ENCODE peak calls at places on chromosomes 6 and 20, in ten cellular contexts. S, B, L, N, T, R, H, M, Y and J are unnamed samples. For H3K4me1, the result is how much of the 10 kb centered on the place peaks cover.

GRCh38 chr20:61436674-61437279 is 184.7 kb downstream of the CDH4 start:
- DNase-seq in T (no peak), Y (no peak), M (no peak), S (no peak), N (no peak), H (no peak), L (no peak), B (no peak), R (no peak), J (no peak)

GRCh38 chr6:28757429-28758045 is 166.2 kb downstream of the TRIM27 start:
- DNase-seq in Y (no peak), H (no peak), R (no peak), L (no peak), B (no peak), M (no peak), S (no peak), N (no peak), T (no peak), J (no peak)

GRCh38 chr6:158752613-158753012 is 66.6 kb downstream of the EZR start:
- DNase-seq in N (no peak), B (no peak), M (no peak), H (no peak), Y (no peak), L (no peak), T (no peak), S (peak), R (peak), J (no peak)

GRCh38 chr6:143397229-143398222 is 53.0 kb downstream of the ADAT2 start:
- DNase-seq in L (peak), T (peak), R (no peak), H (peak), M (no peak), B (no peak), N (peak), Y (peak), S (no peak), J (peak)

GRCh38 chr6:159828074-159828473 is 28.0 kb downstream of the PNLDC1 start:
- DNase-seq in M (no peak), T (peak), H (no peak), S (no peak), N (no peak), Y (no peak), B (no peak), L (no peak), R (no peak), J (no peak)

GRCh38 chr6:138188278-138188923 is 26.7 kb downstream of the ARFGEF3 start:
- DNase-seq in L (no peak), R (no peak), B (no peak), S (no peak), N (no peak), M (no peak), T (no peak), Y (no peak), H (peak), J (no peak)

GRCh38 chr20:63062188-63063140 is 55.7 kb upstream of the BHLHE23 start:
- DNase-seq in B (no peak), H (no peak), R (no peak), N (no peak), L (no peak), T (peak), Y (peak), M (no peak), S (no peak), J (no peak)

GRCh38 chr6:49565855-49566254 is 15.4 kb downstream of the C6orf141 start:
- DNase-seq in Y (no peak), L (no peak), S (no peak), N (no peak), H (no peak), B (no peak), R (no peak), T (no peak), M (no peak), J (peak)

GRCh38 chr6:162829013-162829742 is 101.4 kb downstream of the PACRG start:
- DNase-seq in B (no peak), M (no peak), S (no peak), T (no peak), H (no peak), L (no peak), N (no peak), Y (no peak), R (no peak), J (no peak)

GRCh38 chr6:22413681-22414305 is 117.0 kb upstream of the PRL start:
- DNase-seq in H (no peak), S (no peak), M (no peak), B (no peak), L (no peak), Y (no peak), R (no peak), N (no peak), T (no peak), J (no peak)

GRCh38 chr20:18719426-18719825 is 94.2 kb upstream of the SCP2D1 start:
- DNase-seq in S (no peak), H (no peak), L (no peak), N (no peak), R (no peak), T (no peak), M (no peak), B (no peak), Y (no peak), J (no peak)

GRCh38 chr6:97195117-97195516 is 87.9 kb downstream of the MMS22L start:
- DNase-seq in S (no peak), B (no peak), H (peak), L (no peak), R (no peak), T (no peak), N (no peak), Y (no peak), M (no peak), J (no peak)

GRCh38 chr6:71138416-71138815 is 150.2 kb upstream of the OGFRL1 start:
- DNase-seq in N (no peak), B (no peak), Y (no peak), L (no peak), T (no peak), H (no peak), M (no peak), R (no peak), S (no peak), J (no peak)

GRCh38 chr20:47879771-47880170 is 94.5 kb upstream of the SULF2 start:
- DNase-seq in L (no peak), S (no peak), Y (no peak), T (no peak), B (no peak), R (no peak), M (no peak), H (no peak), N (no peak), J (no peak)

GRCh38 chr6:50091641-50092040 is 41.9 kb upstream of the DEFB112 start:
- DNase-seq in H (no peak), S (no peak), N (no peak), Y (no peak), B (no peak), M (no peak), L (no peak), R (no peak), T (no peak), J (no peak)

GRCh38 chr20:31731321-31731717 is 7.8 kb upstream of the TPX2 start:
- DNase-seq in H (no peak), L (no peak), B (no peak), N (no peak), S (no peak), T (no peak), Y (no peak), M (no peak), R (no peak), J (no peak)

GRCh38 chr6:81783893-81784292 is 31.4 kb upstream of the TENT5A start:
- DNase-seq in B (no peak), R (no peak), Y (no peak), T (no peak), L (no peak), H (no peak), N (no peak), M (no peak), S (no peak), J (no peak)

GRCh38 chr6:5341845-5342244 is 80.5 kb downstream of the FARS2 start:
- DNase-seq in N (no peak), R (no peak), M (no peak), H (no peak), S (no peak), L (no peak), T (no peak), B (no peak), Y (no peak), J (no peak)

GRCh38 chr20:53412600-53413187 is 180.9 kb downstream of the ZNF217 start:
- DNase-seq in L (no peak), T (no peak), Y (no peak), S (no peak), R (no peak), H (no peak), B (no peak), M (no peak), N (no peak), J (no peak)

GRCh38 chr6:34146801-34147592 is 1.1 kb upstream of the GRM4 start:
- DNase-seq in L (no peak), M (no peak), B (no peak), R (no peak), H (no peak), N (no peak), Y (no peak), S (no peak), T (peak), J (no peak)

GRCh38 chr6:3808759-3809514 is 40.2 kb upstream of the FAM50B start:
- DNase-seq in S (no peak), M (no peak), N (peak), R (peak), B (no peak), L (no peak), Y (no peak), H (no peak), T (no peak), J (peak)

GRCh38 chr6:53439556-53439955 is 90.8 kb upstream of the ELOVL5 start:
- DNase-seq in Y (no peak), L (no peak), B (no peak), M (no peak), S (no peak), H (no peak), N (no peak), R (no peak), T (no peak), J (no peak)

GRCh38 chr6:142696689-142697088 is 248.3 kb downstream of the HIVEP2 start:
- DNase-seq in Y (peak), M (no peak), N (peak), H (peak), T (peak), B (no peak), R (peak), S (no peak), L (no peak), J (no peak)

GRCh38 chr6:156972145-156972544 is 195.0 kb downstream of the ARID1B start:
- DNase-seq in N (no peak), S (no peak), R (no peak), Y (no peak), B (no peak), M (no peak), T (no peak), H (no peak), L (no peak), J (no peak)

GRCh38 chr20:33896509-33896908 is 85.4 kb downstream of the CHMP4B start:
- DNase-seq in S (no peak), M (no peak), N (no peak), H (no peak), R (no peak), T (no peak), L (no peak), Y (no peak), B (no peak), J (no peak)

GRCh38 chr20:48317578-48317977 is 510.2 kb downstream of the PREX1 start:
- DNase-seq in N (no peak), L (no peak), B (no peak), M (no peak), R (no peak), H (no peak), S (no peak), Y (no peak), T (no peak), J (no peak)

GRCh38 chr6:32815115-32815514 is 1.7 kb downstream of the HLA-DOB start:
- DNase-seq in R (no peak), S (peak), T (no peak), N (no peak), B (no peak), Y (no peak), H (no peak), L (no peak), M (no peak), J (no peak)

GRCh38 chr6:3202999-3203696 is 24.3 kb downstream of the TUBB2B start:
- DNase-seq in L (no peak), Y (no peak), S (peak), H (no peak), N (no peak), M (no peak), B (no peak), T (no peak), R (no peak), J (no peak)

GRCh38 chr20:40636486-40636885 is 52.5 kb downstream of the MAFB start:
- DNase-seq in L (no peak), M (no peak), S (no peak), R (no peak), T (no peak), H (no peak), B (peak), Y (no peak), N (no peak), J (no peak)

GRCh38 chr6:3175742-3176321 is 18.5 kb upstream of the TUBB2A start:
- DNase-seq in R (no peak), S (no peak), Y (no peak), B (no peak), N (no peak), H (no peak), T (no peak), M (no peak), L (no peak), J (no peak)

GRCh38 chr6:131362070-131362469 is 211.0 kb upstream of the ARG1 start:
- DNase-seq in N (no peak), M (no peak), H (no peak), S (no peak), T (no peak), L (no peak), Y (no peak), R (no peak), B (no peak), J (no peak)

GRCh38 chr20:63552481-63553249 is 1.3 kb upstream of the FNDC11 start:
- DNase-seq in Y (no peak), S (peak), B (no peak), N (no peak), R (no peak), L (peak), T (no peak), H (no peak), M (peak), J (no peak)

GRCh38 chr6:144488590-144488989 is 203.5 kb downstream of the UTRN start:
- DNase-seq in S (no peak), M (no peak), L (no peak), N (no peak), R (no peak), T (no peak), Y (no peak), B (no peak), H (no peak), J (no peak)

GRCh38 chr6:43235841-43236240 is 6.6 kb upstream of the DNPH1 start:
- DNase-seq in H (no peak), L (no peak), R (no peak), S (no peak), M (no peak), N (no peak), T (no peak), Y (no peak), B (no peak), J (no peak)
- H3K4me1 ChIP-seq in H (under half), L (under half), R (under half), S (under half), M (under half), N (under half), T (under half), Y (under half), B (under half), J (under half)

GRCh38 chr6:110351546-110351945 is 6.6 kb downstream of the METTL24 start:
- DNase-seq in L (no peak), H (no peak), T (peak), N (no peak), B (no peak), S (no peak), R (no peak), Y (no peak), M (no peak), J (no peak)
- H3K4me1 ChIP-seq in L (under half), H (under half), T (under half), N (under half), B (under half), S (under half), R (under half), Y (under half), M (under half), J (under half)

DNA sequence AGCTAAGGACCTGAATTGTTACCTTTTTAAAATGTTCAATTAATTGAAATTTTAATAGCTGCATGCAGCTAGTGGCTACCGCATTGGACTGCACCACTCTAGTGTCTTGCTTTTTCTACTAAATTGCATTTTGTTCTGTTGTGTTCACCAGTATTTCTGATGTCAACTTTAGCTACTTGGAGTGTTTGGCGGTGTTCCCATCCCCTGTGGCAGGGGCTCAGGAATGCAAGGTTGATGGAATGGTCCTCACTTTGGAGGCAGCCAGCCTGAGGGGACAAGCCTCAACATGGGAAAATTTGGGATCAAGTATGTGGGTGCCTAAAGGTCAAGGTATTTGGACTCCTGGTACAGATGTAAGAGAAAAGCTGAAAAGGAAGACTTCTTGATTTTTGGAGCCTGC is 230.1 kb upstream of the PRND start:
- DNase-seq in S (no peak), H (no peak), L (no peak), T (no peak), M (no peak), R (no peak), Y (no peak), N (no peak), B (no peak), J (no peak)
- H3K4me1 ChIP-seq in S (under half), H (under half), L (under half), T (under half), M (under half), R (under half), Y (under half), N (under half), B (under half), J (under half)

DNA sequence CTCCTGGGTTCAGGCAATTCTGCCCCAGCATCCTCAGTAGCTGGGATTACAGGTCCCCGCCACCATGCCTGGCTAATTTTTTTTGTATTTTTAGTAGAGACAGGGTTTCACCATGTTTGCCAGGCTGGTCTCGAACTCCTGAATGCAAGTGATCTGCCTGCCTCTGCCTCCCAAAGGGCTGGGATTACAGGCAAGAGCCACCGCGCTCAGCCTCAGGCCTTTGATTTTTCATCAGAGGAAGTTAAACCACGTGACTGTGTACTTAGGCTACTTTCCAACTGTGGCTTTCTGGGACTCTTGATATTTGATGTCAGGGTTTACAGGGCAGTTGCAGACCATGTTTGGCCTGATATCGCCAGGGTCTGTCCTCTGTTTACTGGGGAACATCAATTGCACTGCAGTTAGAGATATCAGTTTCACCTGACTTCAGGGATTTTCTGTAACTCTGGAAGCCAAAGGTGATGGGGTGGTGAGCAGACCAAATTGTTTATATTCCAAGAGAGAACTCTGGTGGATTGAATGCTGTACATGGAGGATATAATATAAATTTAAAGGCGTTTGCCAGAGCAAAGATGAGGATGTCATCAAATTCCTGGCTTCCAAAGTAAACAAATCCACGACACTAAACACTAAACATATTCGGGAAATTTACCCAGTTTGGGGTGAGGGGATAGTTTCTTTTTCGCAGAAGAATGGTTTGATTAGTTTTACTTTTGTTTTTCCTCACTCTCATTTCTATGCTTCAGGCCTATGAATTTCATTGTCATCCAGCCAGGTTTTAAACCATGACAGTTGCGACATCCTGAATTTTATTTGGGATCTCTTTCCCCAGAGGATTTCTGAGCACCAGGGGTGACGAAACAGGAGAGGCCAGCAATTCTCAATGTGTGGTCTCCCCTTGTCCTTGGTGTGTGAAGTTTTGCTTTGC is 4.2 kb downstream of the PSMF1 start:
- DNase-seq in M (no peak), L (no peak), T (peak), Y (peak), B (no peak), R (peak), H (peak), N (peak), S (no peak), J (peak)
- H3K4me1 ChIP-seq in M (under half), L (under half), T (half or more), Y (half or more), B (half or more), R (under half), H (under half), N (under half), S (under half), J (under half)

GRCh38 chr20:10595985-10596384 is 77.8 kb downstream of the JAG1 start:
- DNase-seq in R (no peak), B (no peak), T (no peak), L (no peak), M (no peak), Y (no peak), S (no peak), N (no peak), H (no peak), J (no peak)

GRCh38 chr20:10596726-10597125 is 77.1 kb downstream of the JAG1 start:
- DNase-seq in R (no peak), T (no peak), Y (no peak), M (no peak), B (no peak), S (no peak), L (no peak), N (no peak), H (no peak), J (no peak)

GRCh38 chr20:10594286-10594868 is 79.4 kb downstream of the JAG1 start:
- DNase-seq in N (no peak), Y (no peak), B (no peak), R (no peak), H (no peak), T (no peak), L (no peak), S (no peak), M (no peak), J (no peak)

GRCh38 chr20:10597637-10598036 is 76.2 kb downstream of the JAG1 start:
- DNase-seq in N (no peak), Y (no peak), S (no peak), R (no peak), H (no peak), L (no peak), M (no peak), T (no peak), B (no peak), J (no peak)

GRCh38 chr20:10595230-10595629 is 78.6 kb downstream of the JAG1 start:
- DNase-seq in L (no peak), T (no peak), Y (no peak), M (no peak), R (no peak), B (no peak), H (no peak), S (no peak), N (no peak), J (no peak)
- H3K4me1 ChIP-seq in L (under half), T (under half), Y (under half), M (under half), R (under half), B (half or more), H (under half), S (under half), N (under half), J (under half)